ENCODE peak calls at places on chromosomes 2 and 18, in six cellular contexts. Z, D, Y, V, N and B are unnamed samples.

GRCh38 chr2:154804451-154804850 is 106.0 kb downstream of the KCNJ3 start:
- DNase-seq in Z (no peak), D (no peak), Y (no peak), V (no peak), N (no peak), B (no peak)

GRCh38 chr2:131022731-131023130 is 70.5 kb downstream of the FAM168B start:
- DNase-seq in Z (no peak), D (no peak), Y (no peak), V (no peak), N (no peak), B (no peak)

GRCh38 chr18:79877163-79878091 is 74.0 kb downstream of the SLC66A2 start:
- DNase-seq in Z (no peak), D (no peak), Y (no peak), V (peak), N (no peak), B (peak)

GRCh38 chr2:162301151-162301804 is 17.2 kb downstream of the IFIH1 start:
- DNase-seq in Z (no peak), D (peak), Y (no peak), V (no peak), N (no peak), B (no peak)

GRCh38 chr2:190723397-190724090 is 74.7 kb downstream of the NAB1 start:
- DNase-seq in Z (no peak), D (no peak), Y (no peak), V (no peak), N (no peak), B (no peak)

GRCh38 chr2:46381263-46381849 is 84.1 kb downstream of the EPAS1 start:
- DNase-seq in Z (no peak), D (no peak), Y (no peak), V (no peak), N (no peak), B (peak)

GRCh38 chr2:64448069-64448468 is 5.9 kb upstream of the LGALSL start:
- DNase-seq in Z (no peak), D (peak), Y (no peak), V (no peak), N (no peak), B (no peak)

GRCh38 chr2:199690225-199690624 is 160.8 kb downstream of the FTCDNL1 start:
- DNase-seq in Z (no peak), D (no peak), Y (no peak), V (no peak), N (no peak), B (no peak)

GRCh38 chr2:59930430-59930829 is 623.0 kb downstream of the BCL11A start:
- DNase-seq in Z (no peak), D (no peak), Y (no peak), V (no peak), N (no peak), B (no peak)

GRCh38 chr2:218023636-218024035 is 20.8 kb upstream of the TNS1 start:
- DNase-seq in Z (no peak), D (no peak), Y (peak), V (no peak), N (no peak), B (no peak)

GRCh38 chr2:179179719-179180118 is 84.9 kb downstream of the SESTD1 start:
- DNase-seq in Z (no peak), D (no peak), Y (no peak), V (no peak), N (no peak), B (no peak)

GRCh38 chr2:179184610-179185009 is 80.0 kb downstream of the SESTD1 start:
- DNase-seq in Z (no peak), D (no peak), Y (no peak), V (no peak), N (no peak), B (no peak)

GRCh38 chr2:179177694-179178093 is 86.9 kb downstream of the SESTD1 start:
- DNase-seq in Z (no peak), D (no peak), Y (no peak), V (no peak), N (no peak), B (no peak)

GRCh38 chr2:179180242-179180641 is 84.4 kb downstream of the SESTD1 start:
- DNase-seq in Z (no peak), D (no peak), Y (no peak), V (no peak), N (no peak), B (no peak)

GRCh38 chr2:179181002-179181401 is 83.6 kb downstream of the SESTD1 start:
- DNase-seq in Z (no peak), D (no peak), Y (no peak), V (no peak), N (no peak), B (no peak)
- TF ChIP-seq CTCF in Z (no peak), D (no peak), Y (no peak), V (no peak), N (no peak), B (no peak)

GRCh38 chr2:174328309-174329156 is 6.2 kb upstream of the SP9 start:
- DNase-seq in Z (no peak), D (no peak), Y (no peak), V (no peak), N (no peak), B (no peak)
- TF ChIP-seq CTCF in Z (no peak), D (no peak), Y (no peak), V (no peak), N (no peak), B (no peak)

GRCh38 chr2:74725287-74725686 is 71.2 kb downstream of the SEMA4F start:
- DNase-seq in Z (no peak), D (no peak), Y (no peak), V (no peak), N (no peak), B (no peak)

GRCh38 chr2:74728842-74729241 is 74.8 kb downstream of the SEMA4F start:
- DNase-seq in Z (no peak), D (no peak), Y (no peak), V (no peak), N (no peak), B (no peak)

GRCh38 chr2:74735544-74735943 is 81.5 kb downstream of the SEMA4F start:
- DNase-seq in Z (no peak), D (no peak), Y (no peak), V (no peak), N (no peak), B (no peak)

GRCh38 chr2:74735009-74735408 is 81.0 kb downstream of the SEMA4F start:
- DNase-seq in Z (no peak), D (no peak), Y (no peak), V (no peak), N (no peak), B (no peak)

DNA sequence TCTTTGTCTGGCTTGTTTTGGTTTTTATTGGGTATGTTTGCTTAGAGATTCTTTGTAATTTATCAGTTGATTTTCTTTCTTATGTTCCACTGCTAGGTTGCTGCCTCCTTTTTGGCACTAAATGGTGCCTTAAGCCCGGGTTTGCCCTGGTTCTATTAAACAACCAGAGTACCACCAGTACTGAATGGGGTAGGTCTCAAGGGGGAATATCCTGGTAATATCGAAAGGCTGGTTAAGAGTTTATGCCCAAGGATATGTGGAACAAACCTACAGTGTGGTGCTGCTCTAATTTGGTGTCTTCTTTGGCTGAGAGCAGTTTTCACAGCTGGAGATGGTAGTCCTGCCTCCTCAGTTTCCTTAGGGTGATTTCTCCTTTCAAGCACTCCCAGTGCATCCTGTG is 76.5 kb downstream of the SEMA4F start:
- DNase-seq in Z (no peak), D (no peak), Y (no peak), V (no peak), N (no peak), B (no peak)
- TF ChIP-seq CTCF in Z (no peak), D (no peak), Y (no peak), V (no peak), N (no peak), B (no peak)

GRCh38 chr2:31265234-31265633 is 31.3 kb downstream of the EHD3 start:
- DNase-seq in Z (no peak), D (no peak), Y (no peak), V (no peak), N (no peak), B (no peak)
- TF ChIP-seq CTCF in Z (no peak), D (no peak), Y (no peak), V (no peak), N (no peak), B (no peak)

GRCh38 chr2:239401450-239402227 is 819 bp upstream of the HDAC4 start:
- DNase-seq in Z (peak), D (peak), Y (peak), V (peak), N (peak), B (peak)
- TF ChIP-seq CTCF in Z (no peak), D (no peak), Y (peak), V (no peak), N (no peak), B (no peak)

GRCh38 chr18:13410471-13410870 is 191.9 kb downstream of the LDLRAD4 start:
- DNase-seq in Z (no peak), D (no peak), Y (no peak), V (no peak), N (no peak), B (no peak)
- TF ChIP-seq CTCF in Z (no peak), D (no peak), Y (no peak), V (no peak), N (no peak), B (no peak)

DNA sequence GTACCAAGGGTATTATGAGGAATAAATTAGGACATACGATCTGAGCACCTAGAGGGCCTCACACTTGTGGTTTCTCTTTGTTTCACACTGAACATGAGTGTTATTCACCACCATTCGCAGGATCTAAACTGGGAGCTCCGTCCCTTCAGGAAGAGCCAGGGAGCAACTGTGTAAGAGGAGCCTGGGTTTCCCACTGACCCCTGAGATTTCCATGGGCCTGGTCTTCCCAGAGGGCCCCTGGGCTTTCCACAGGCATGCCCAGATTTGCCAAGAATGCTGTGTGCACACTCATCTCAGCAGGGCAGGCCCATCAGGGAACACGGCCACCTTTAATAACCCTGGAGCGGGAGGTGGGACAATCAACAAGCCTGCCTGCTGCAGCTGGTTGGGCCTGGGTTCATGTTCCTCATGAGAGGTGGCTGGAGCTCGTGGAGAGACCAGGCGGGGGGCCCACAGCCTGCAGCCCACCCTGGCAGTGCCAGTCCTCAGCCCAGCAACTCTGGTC is 416.8 kb upstream of the MYT1L start:
- DNase-seq in Z (no peak), D (no peak), Y (no peak), V (no peak), N (no peak), B (no peak)
- TF ChIP-seq CTCF in Z (no peak), D (no peak), Y (no peak), V (no peak), N (no peak), B (no peak)

DNA sequence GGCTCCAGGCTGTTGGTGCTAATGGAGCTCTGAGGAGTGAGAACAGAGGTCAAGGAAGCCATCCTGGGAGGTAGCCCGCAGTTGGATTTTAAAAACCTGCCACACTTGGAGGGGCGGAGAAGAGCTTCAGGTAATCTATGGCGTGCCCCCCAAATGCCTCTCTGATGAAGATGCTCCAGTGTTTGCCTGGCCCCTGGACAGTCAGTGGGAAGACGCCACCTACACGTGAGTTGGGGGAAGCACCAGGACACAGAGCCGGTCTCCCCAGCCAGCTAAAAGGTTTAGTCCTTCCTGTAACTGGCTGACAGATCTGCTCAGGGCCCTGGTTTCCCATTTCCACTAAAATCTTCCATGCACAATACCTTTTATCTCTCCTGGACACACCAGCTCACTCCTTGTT is 225.0 kb downstream of the TTC32 start:
- DNase-seq in Z (no peak), D (no peak), Y (no peak), V (no peak), N (no peak), B (no peak)
- TF ChIP-seq CTCF in Z (no peak), D (no peak), Y (no peak), V (no peak), N (no peak), B (no peak)

GRCh38 chr2:160458718-160459453 is 34.7 kb downstream of the RBMS1 start:
- DNase-seq in Z (no peak), D (no peak), Y (no peak), V (no peak), N (no peak), B (no peak)
- TF ChIP-seq CTCF in Z (no peak), D (no peak), Y (no peak), V (no peak), N (no peak), B (no peak)